ENCODE peak calls at places on chromosomes 12 and 14, in five cellular contexts. Y is KG1; M is HS-27A; Z is neural progenitor cell; V is activated T-cell treated with anti-CD3 and anti-CD28 coated beads, Interleukin-2, amount 50 U/mL, for 72 hours. S is an unnamed sample.

GRCh38 chr14:101567252-101567651 is 6.0 kb downstream of the DIO3 start:
- DNase-seq in Y (no peak), M (no peak), Z (no peak), V (no peak), S (no peak)

GRCh38 chr12:92312463-92312970 is 166.9 kb upstream of the BTG1 start:
- DNase-seq in Y (no peak), M (no peak), Z (no peak), V (no peak), S (no peak)

GRCh38 chr14:88559852-88560251 is 3.0 kb upstream of the ZC3H14 start:
- DNase-seq in Y (no peak), M (no peak), Z (peak), V (no peak), S (no peak)

GRCh38 chr14:52013984-52014600 is 24.7 kb downstream of the RTRAF start:
- DNase-seq in Y (no peak), M (no peak), Z (peak), V (no peak), S (no peak)

GRCh38 chr12:130155416-130156073 is 6.7 kb upstream of the FZD10 start:
- DNase-seq in Y (no peak), M (no peak), Z (no peak), V (no peak), S (no peak)

GRCh38 chr12:115473257-115473956 is 789.4 kb upstream of the TBX3 start:
- DNase-seq in Y (no peak), M (no peak), Z (no peak), V (no peak), S (no peak)

GRCh38 chr12:100498141-100498540 is 24.5 kb downstream of the NR1H4 start:
- DNase-seq in Y (no peak), M (no peak), Z (no peak), V (no peak), S (no peak)

GRCh38 chr12:120479458-120479857 is 9.9 kb upstream of the SRSF9 start:
- DNase-seq in Y (no peak), M (no peak), Z (peak), V (no peak), S (no peak)

GRCh38 chr14:49882826-49883694 is 9.8 kb upstream of the ARF6 start:
- DNase-seq in Y (no peak), M (no peak), Z (no peak), V (no peak), S (no peak)

GRCh38 chr12:94416613-94417012 is 43.1 kb downstream of the CEP83 start:
- DNase-seq in Y (no peak), M (no peak), Z (peak), V (no peak), S (no peak)

GRCh38 chr14:73526036-73526984 is 10.6 kb upstream of the ACOT1 start:
- DNase-seq in Y (no peak), M (no peak), Z (no peak), V (no peak), S (no peak)

GRCh38 chr12:98725481-98726247 is 80.6 kb downstream of the APAF1 start:
- DNase-seq in Y (no peak), M (peak), Z (peak), V (peak), S (no peak)

S was measured in keratinocyte.